ENCODE peak calls at places on chromosomes 16 and 17, in five cellular contexts. J is naive B cell; Q is stimulated activated naive CD8-positive, alpha-beta T cell treated with anti-CD3 and anti-CD28 coated beads, Interleukin-15, amount 100 ng/mL, for 72 hours; B is effector memory CD8-positive, alpha-beta T cell; U is CD8-positive, alpha-beta T cell. L is an unnamed sample.

GRCh38 chr16:67170168-67170947 is at the start of gene NOL3:
- ATAC-seq in J (no peak), Q (peak), B (no peak), U (no peak), L (peak)

GRCh38 chr16:29011112-29011511 is 26.3 kb downstream of the LAT start:
- ATAC-seq in J (no peak), Q (no peak), B (no peak), U (no peak), L (no peak)

GRCh38 chr16:29665294-29666077 is 2.4 kb downstream of the SPN start:
- ATAC-seq in J (no peak), Q (no peak), B (peak), U (peak), L (no peak)

GRCh38 chr17:74513987-74514631 is 17.2 kb downstream of the CD300LB start:
- ATAC-seq in J (peak), Q (peak), B (peak), U (peak), L (peak)

GRCh38 chr16:50323335-50324011 is 45.3 kb downstream of the BRD7 start:
- ATAC-seq in J (no peak), Q (no peak), B (no peak), U (no peak), L (peak)

GRCh38 chr16:8380311-8380710 is 210.0 kb downstream of the TMEM114 start:
- ATAC-seq in J (no peak), Q (no peak), B (no peak), U (no peak), L (no peak)

GRCh38 chr17:61466246-61466645 is 14.0 kb downstream of the TBX4 start:
- ATAC-seq in J (no peak), Q (no peak), B (no peak), U (no peak), L (no peak)

GRCh38 chr16:50603206-50604064 is 55.2 kb downstream of the NKD1 start:
- ATAC-seq in J (no peak), Q (no peak), B (no peak), U (no peak), L (no peak)

GRCh38 chr16:90026135-90026534 is 6.9 kb upstream of the DBNDD1 start:
- ATAC-seq in J (peak), Q (no peak), B (peak), U (peak), L (peak)

GRCh38 chr16:2719328-2720062 is 529 bp downstream of the PRSS27 start:
- ATAC-seq in J (no peak), Q (no peak), B (no peak), U (no peak), L (no peak)

GRCh38 chr16:52529226-52529625 is 17.7 kb downstream of the TOX3 start:
- ATAC-seq in J (no peak), Q (no peak), B (no peak), U (no peak), L (no peak)

GRCh38 chr16:55661842-55662479 is 6.2 kb downstream of the SLC6A2 start:
- ATAC-seq in J (no peak), Q (no peak), B (no peak), U (no peak), L (no peak)